ENCODE peak calls at places on chromosomes 2 and 18, in ten cellular contexts. D is A549, L is K562, U is transverse colon, M is Peyer's patch, Y is IMR-90, B is HCT116, O is stomach, F is right lobe of liver, K is esophagus squamous epithelium. T is an unnamed sample. For H3K4me1, the result is how much of the 10 kb centered on the place peaks cover.

GRCh38 chr2:42851186-42851585 is 58.8 kb upstream of the HAAO start:
- DNase-seq in D (no peak), L (no peak), U (no peak), M (peak), Y (no peak), B (no peak), O (no peak), F (no peak), K (no peak), T (no peak)

GRCh38 chr2:240960309-240960962 is 38.0 kb upstream of the SNED1 start:
- DNase-seq in D (no peak), L (no peak), U (no peak), M (peak), Y (peak), B (no peak), O (peak), F (peak), K (no peak), T (peak)

GRCh38 chr2:190344275-190344827 is 962 bp downstream of the INPP1 start:
- DNase-seq in D (peak), L (no peak), U (peak), M (peak), Y (no peak), B (no peak), O (peak), F (peak), K (no peak), T (peak)

GRCh38 chr18:25409971-25410370 is 58.0 kb upstream of the ZNF521 start:
- DNase-seq in D (no peak), L (no peak), U (no peak), M (no peak), Y (no peak), B (no peak), O (no peak), F (no peak), K (no peak), T (no peak)

GRCh38 chr2:105168543-105168942 is 73.0 kb upstream of the GPR45 start:
- DNase-seq in D (no peak), L (no peak), U (no peak), M (no peak), Y (no peak), B (no peak), O (no peak), F (no peak), K (no peak), T (no peak)

GRCh38 chr2:46018773-46019593 is 278.2 kb upstream of the EPAS1 start:
- DNase-seq in D (no peak), L (no peak), U (no peak), M (no peak), Y (no peak), B (no peak), O (no peak), F (no peak), K (no peak), T (no peak)

GRCh38 chr2:229713371-229714079 is 830 bp downstream of the DNER start:
- DNase-seq in D (peak), L (no peak), U (no peak), M (no peak), Y (no peak), B (no peak), O (peak), F (no peak), K (no peak), T (peak)

GRCh38 chr2:33275689-33276444 is 200.6 kb upstream of the RASGRP3 start:
- DNase-seq in D (peak), L (peak), U (no peak), M (no peak), Y (peak), B (peak), O (peak), F (no peak), K (no peak), T (no peak)

GRCh38 chr2:16082276-16082675 is 141.9 kb downstream of the MYCN start:
- DNase-seq in D (no peak), L (no peak), U (no peak), M (no peak), Y (no peak), B (no peak), O (no peak), F (no peak), K (no peak), T (no peak)

GRCh38 chr2:213036836-213037235 is 114.6 kb downstream of the IKZF2 start:
- DNase-seq in D (no peak), L (no peak), U (no peak), M (no peak), Y (peak), B (no peak), O (no peak), F (no peak), K (no peak), T (no peak)

GRCh38 chr18:36464126-36464651 is 166.7 kb downstream of the FHOD3 start:
- DNase-seq in D (no peak), L (no peak), U (no peak), M (no peak), Y (peak), B (no peak), O (no peak), F (no peak), K (no peak), T (no peak)

GRCh38 chr2:9777081-9777480 is 66.2 kb upstream of the TAF1B start:
- DNase-seq in D (no peak), L (no peak), U (no peak), M (no peak), Y (no peak), B (no peak), O (no peak), F (no peak), K (no peak), T (no peak)

GRCh38 chr2:102131564-102131963 is 11.0 kb upstream of the IL1R1 start:
- DNase-seq in D (no peak), L (no peak), U (no peak), M (no peak), Y (no peak), B (no peak), O (no peak), F (no peak), K (no peak), T (no peak)

GRCh38 chr2:46481541-46482193 is 2.3 kb downstream of the TMEM247 start:
- DNase-seq in D (peak), L (no peak), U (no peak), M (no peak), Y (peak), B (no peak), O (no peak), F (no peak), K (no peak), T (no peak)

GRCh38 chr2:196159223-196159892 is 12.0 kb downstream of the STK17B start:
- DNase-seq in D (no peak), L (no peak), U (no peak), M (peak), Y (no peak), B (no peak), O (no peak), F (no peak), K (no peak), T (no peak)

GRCh38 chr18:51195602-51196115 is 1.8 kb downstream of the MEX3C start:
- DNase-seq in D (peak), L (peak), U (peak), M (peak), Y (peak), B (peak), O (no peak), F (no peak), K (no peak), T (peak)

GRCh38 chr2:239323473-239323872 is 77.3 kb downstream of the HDAC4 start:
- DNase-seq in D (no peak), L (no peak), U (no peak), M (peak), Y (no peak), B (no peak), O (no peak), F (no peak), K (no peak), T (peak)

GRCh38 chr2:239322414-239323086 is 78.3 kb downstream of the HDAC4 start:
- DNase-seq in D (no peak), L (peak), U (peak), M (peak), Y (peak), B (no peak), O (no peak), F (no peak), K (no peak), T (peak)

GRCh38 chr2:239326831-239327535 is 73.8 kb downstream of the HDAC4 start:
- DNase-seq in D (no peak), L (no peak), U (no peak), M (peak), Y (peak), B (no peak), O (no peak), F (no peak), K (no peak), T (no peak)

GRCh38 chr2:239321596-239322413 is 79.0 kb downstream of the HDAC4 start:
- DNase-seq in D (no peak), L (peak), U (no peak), M (peak), Y (no peak), B (no peak), O (no peak), F (no peak), K (no peak), T (peak)

DNA sequence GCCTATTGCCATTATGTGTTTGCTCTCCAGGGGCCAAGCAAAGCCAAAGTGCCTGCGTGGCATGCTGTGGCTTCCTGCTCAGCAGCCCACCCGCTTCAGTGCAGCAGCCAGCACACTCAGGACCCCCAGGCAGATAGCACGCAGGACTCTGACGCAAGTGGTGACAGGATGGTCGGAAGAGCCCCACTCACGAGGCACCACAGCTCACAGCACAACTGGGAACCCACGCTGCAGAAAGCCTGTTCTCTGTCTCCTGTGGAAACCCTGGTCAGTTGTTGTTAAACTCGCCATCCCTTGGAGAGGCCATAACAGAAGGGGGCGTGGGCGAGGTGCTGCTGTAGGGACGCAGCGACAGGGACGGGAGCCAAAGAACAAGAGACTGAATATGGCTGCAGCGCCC is 76.4 kb downstream of the HDAC4 start:
- DNase-seq in D (no peak), L (no peak), U (no peak), M (no peak), Y (no peak), B (no peak), O (peak), F (no peak), K (no peak), T (peak)
- H3K4me1 ChIP-seq in D (under half), L (under half), U (half or more), M (under half), Y (under half), B (half or more), O (half or more), F (under half), K (under half), T (under half)

GRCh38 chr2:141200191-141200590 is 930.6 kb downstream of the LRP1B start:
- DNase-seq in D (no peak), L (no peak), U (no peak), M (no peak), Y (no peak), B (no peak), O (no peak), F (no peak), K (no peak), T (no peak)

GRCh38 chr2:141199711-141200110 is 931.1 kb downstream of the LRP1B start:
- DNase-seq in D (no peak), L (no peak), U (no peak), M (no peak), Y (no peak), B (no peak), O (no peak), F (no peak), K (no peak), T (no peak)

GRCh38 chr2:141195087-141195486 is 935.7 kb downstream of the LRP1B start:
- DNase-seq in D (no peak), L (no peak), U (no peak), M (no peak), Y (no peak), B (no peak), O (no peak), F (no peak), K (no peak), T (no peak)
- TF ChIP-seq POLR2A in D (no peak), L (no peak), U (no peak), M (no peak), Y (no peak), B (no peak), O (no peak), F (no peak), K (no peak), T (no peak)

GRCh38 chr18:79477711-79478483 is 82.2 kb downstream of the NFATC1 start:
- DNase-seq in D (no peak), L (no peak), U (no peak), M (no peak), Y (no peak), B (no peak), O (no peak), F (no peak), K (no peak), T (no peak)
- H3K4me1 ChIP-seq in D (under half), L (under half), U (under half), M (under half), Y (under half), B (under half), O (under half), F (under half), K (under half), T (under half)

DNA sequence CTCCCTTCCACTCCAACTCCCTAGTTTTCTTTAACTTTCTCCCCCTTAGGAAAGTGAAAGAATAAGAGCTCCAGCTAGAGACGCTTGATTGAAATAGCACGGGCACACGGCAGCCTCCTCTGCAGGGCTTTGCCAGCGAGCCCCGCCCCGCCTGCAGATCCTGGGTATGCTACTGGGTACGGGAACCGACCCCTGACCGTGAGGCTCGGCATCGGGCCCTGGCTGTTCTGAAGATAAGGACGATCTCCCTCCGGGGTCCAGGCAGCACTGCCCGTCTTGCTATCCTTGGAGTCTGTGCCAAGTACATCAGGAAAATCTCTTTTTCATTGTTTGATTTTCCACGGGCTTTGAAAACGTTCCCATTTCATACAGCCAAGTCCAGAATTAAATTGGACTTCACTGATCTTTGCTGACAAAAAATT is 284.5 kb downstream of the MTX2 start:
- DNase-seq in D (peak), L (no peak), U (peak), M (peak), Y (peak), B (peak), O (peak), F (peak), K (no peak), T (peak)
- TF ChIP-seq POLR2A in D (peak), L (no peak), U (no peak), M (no peak), Y (no peak), B (no peak), O (no peak), F (no peak), K (no peak), T (no peak)

GRCh38 chr18:8165095-8165494 is 444.1 kb upstream of the RAB12 start:
- DNase-seq in D (no peak), L (no peak), U (no peak), M (no peak), Y (no peak), B (no peak), O (no peak), F (no peak), K (no peak), T (no peak)
- H3K4me1 ChIP-seq in D (under half), L (under half), U (under half), M (under half), Y (under half), B (under half), O (under half), F (under half), K (under half), T (under half)

DNA sequence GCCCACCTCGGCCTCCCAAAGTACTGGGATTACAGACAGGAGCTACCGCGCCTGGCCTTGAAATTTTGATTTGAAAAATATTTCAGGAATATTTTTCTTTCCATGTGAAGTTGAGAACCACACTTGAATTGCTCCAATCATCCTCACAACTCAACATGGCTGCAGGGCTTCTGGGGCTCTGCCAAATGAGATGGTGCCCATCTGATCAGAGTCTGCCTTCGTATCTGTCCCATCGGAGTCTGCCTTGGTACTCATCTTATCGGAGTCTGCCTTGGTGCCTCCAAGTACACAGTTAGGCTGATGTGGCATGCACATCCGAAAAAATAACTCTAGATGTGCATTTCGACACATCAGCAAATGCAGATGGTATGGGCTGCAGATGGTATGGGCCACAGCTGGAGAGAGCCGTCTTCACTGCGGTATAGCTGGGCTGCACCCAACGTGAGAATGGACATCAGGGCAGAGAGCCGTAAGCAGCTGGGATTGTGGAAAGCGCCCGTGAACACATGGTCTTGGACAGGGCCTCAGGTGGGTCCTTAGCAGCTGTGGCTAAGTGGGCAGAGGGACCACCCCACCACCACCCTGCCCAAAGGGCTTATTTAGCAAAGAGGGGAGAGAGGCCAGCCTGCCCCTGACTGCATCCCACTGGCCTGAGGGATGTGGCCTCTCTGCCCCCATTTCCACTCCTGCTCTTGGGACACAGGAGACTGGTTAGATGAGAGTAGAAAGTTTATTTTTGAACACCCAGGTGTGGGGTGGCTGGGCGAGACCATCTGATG is 52.1 kb upstream of the RBM44 start:
- DNase-seq in D (no peak), L (no peak), U (no peak), M (no peak), Y (no peak), B (no peak), O (no peak), F (no peak), K (no peak), T (no peak)
- TF ChIP-seq POLR2A in D (no peak), L (no peak), U (no peak), M (no peak), Y (no peak), B (no peak), O (no peak), F (no peak), K (no peak), T (no peak)

GRCh38 chr18:26961805-26962204 is 96.3 kb upstream of the AQP4 start:
- DNase-seq in D (no peak), L (no peak), U (no peak), M (no peak), Y (no peak), B (no peak), O (no peak), F (no peak), K (no peak), T (no peak)

GRCh38 chr18:26960901-26961300 is 95.4 kb upstream of the AQP4 start:
- DNase-seq in D (no peak), L (no peak), U (no peak), M (no peak), Y (no peak), B (no peak), O (no peak), F (no peak), K (no peak), T (no peak)

GRCh38 chr18:26956894-26957293 is 91.4 kb upstream of the AQP4 start:
- DNase-seq in D (no peak), L (no peak), U (no peak), M (no peak), Y (no peak), B (no peak), O (no peak), F (no peak), K (no peak), T (no peak)
- H3K4me1 ChIP-seq in D (under half), L (under half), U (under half), M (under half), Y (under half), B (under half), O (under half), F (under half), K (under half), T (under half)

GRCh38 chr2:74459377-74460118 is 1.3 kb downstream of the WBP1 start:
- DNase-seq in D (no peak), L (no peak), U (no peak), M (no peak), Y (no peak), B (no peak), O (no peak), F (no peak), K (no peak), T (no peak)
- TF ChIP-seq POLR2A in D (peak), L (peak), U (no peak), M (no peak), Y (no peak), B (peak), O (no peak), F (no peak), K (no peak), T (no peak)

T was measured in testis.